ENCODE peak calls at places on chromosome 5, in ten cellular contexts. One of them, this sample, is unnamed.
A peak's percentile ranks its signal among the peaks of the same experiment; 100 is the strongest.

GRCh38 chr5:108531367-108532211 is 149.7 kb upstream of the FBXL17 start:
- DNase-seq in breast epithelium: no peak
- DNase-seq in testis: peak; percentile 15
- DNase-seq in stomach: no peak
- DNase-seq in NB4: no peak
- DNase-seq in tibial nerve: no peak
- DNase-seq in esophagus squamous epithelium: no peak
- DNase-seq in gastrocnemius medialis: no peak
- DNase-seq in GM12891: no peak
- DNase-seq in body of pancreas: no peak
- DNase-seq in this sample: no peak

GRCh38 chr5:179794171-179794570 is 385 bp downstream of the LTC4S start:
- DNase-seq in GM12891: no peak
- DNase-seq in tibial nerve: no peak
- DNase-seq in stomach: no peak
- DNase-seq in esophagus squamous epithelium: no peak
- DNase-seq in breast epithelium: no peak
- DNase-seq in testis: no peak
- DNase-seq in gastrocnemius medialis: no peak
- DNase-seq in body of pancreas: no peak
- DNase-seq in NB4: no peak
- DNase-seq in this sample: no peak

GRCh38 chr5:96024683-96025475 is 63.2 kb upstream of the ELL2 start:
- DNase-seq in tibial nerve: no peak
- DNase-seq in body of pancreas: no peak
- DNase-seq in NB4: no peak
- DNase-seq in breast epithelium: no peak
- DNase-seq in testis: no peak
- DNase-seq in GM12891: no peak
- DNase-seq in stomach: no peak
- DNase-seq in esophagus squamous epithelium: no peak
- DNase-seq in gastrocnemius medialis: no peak
- DNase-seq in this sample: no peak

GRCh38 chr5:67166886-67167285 is 29.7 kb downstream of the CD180 start:
- DNase-seq in breast epithelium: no peak
- DNase-seq in gastrocnemius medialis: no peak
- DNase-seq in tibial nerve: no peak
- DNase-seq in NB4: no peak
- DNase-seq in testis: no peak
- DNase-seq in esophagus squamous epithelium: no peak
- DNase-seq in stomach: no peak
- DNase-seq in body of pancreas: no peak
- DNase-seq in GM12891: no peak
- DNase-seq in this sample: no peak

GRCh38 chr5:40429258-40430111 is 250.2 kb upstream of the PTGER4 start:
- DNase-seq in breast epithelium: no peak
- DNase-seq in GM12891: no peak
- DNase-seq in esophagus squamous epithelium: no peak
- DNase-seq in tibial nerve: no peak
- DNase-seq in gastrocnemius medialis: no peak
- DNase-seq in NB4: peak; percentile 42
- DNase-seq in stomach: no peak
- DNase-seq in body of pancreas: no peak
- DNase-seq in testis: no peak
- DNase-seq in this sample: no peak

GRCh38 chr5:168747987-168748777 is 169.0 kb upstream of the PANK3 start:
- DNase-seq in NB4: peak; percentile 70
- DNase-seq in breast epithelium: no peak
- DNase-seq in GM12891: peak; percentile 70
- DNase-seq in gastrocnemius medialis: no peak
- DNase-seq in tibial nerve: no peak
- DNase-seq in stomach: no peak
- DNase-seq in body of pancreas: no peak
- DNase-seq in esophagus squamous epithelium: no peak
- DNase-seq in testis: peak; percentile 67
- DNase-seq in this sample: peak; percentile 72

GRCh38 chr5:154648706-154649105 is 106.5 kb upstream of the LARP1 start:
- DNase-seq in body of pancreas: peak; percentile 69
- DNase-seq in NB4: peak; percentile 57
- DNase-seq in breast epithelium: no peak
- DNase-seq in tibial nerve: no peak
- DNase-seq in gastrocnemius medialis: peak; percentile 6
- DNase-seq in testis: no peak
- DNase-seq in GM12891: no peak
- DNase-seq in esophagus squamous epithelium: no peak
- DNase-seq in stomach: peak; percentile 67
- DNase-seq in this sample: no peak

GRCh38 chr5:41629897-41630296 is 119.5 kb upstream of the PLCXD3 start:
- DNase-seq in NB4: no peak
- DNase-seq in GM12891: no peak
- DNase-seq in esophagus squamous epithelium: no peak
- DNase-seq in gastrocnemius medialis: no peak
- DNase-seq in stomach: no peak
- DNase-seq in tibial nerve: no peak
- DNase-seq in breast epithelium: no peak
- DNase-seq in testis: no peak
- DNase-seq in body of pancreas: no peak
- DNase-seq in this sample: no peak

GRCh38 chr5:163566678-163567077 is 61.3 kb downstream of the MAT2B start:
- DNase-seq in esophagus squamous epithelium: no peak
- DNase-seq in gastrocnemius medialis: no peak
- DNase-seq in tibial nerve: no peak
- DNase-seq in NB4: no peak
- DNase-seq in breast epithelium: no peak
- DNase-seq in GM12891: no peak
- DNase-seq in testis: no peak
- DNase-seq in stomach: no peak
- DNase-seq in body of pancreas: no peak
- DNase-seq in this sample: no peak

GRCh38 chr5:19739691-19740090 is 248.3 kb downstream of the CDH18 start:
- DNase-seq in body of pancreas: no peak
- DNase-seq in breast epithelium: no peak
- DNase-seq in stomach: no peak
- DNase-seq in NB4: no peak
- DNase-seq in esophagus squamous epithelium: no peak
- DNase-seq in testis: peak; percentile 33
- DNase-seq in GM12891: no peak
- DNase-seq in gastrocnemius medialis: no peak
- DNase-seq in tibial nerve: no peak
- DNase-seq in this sample: no peak

GRCh38 chr5:169350759-169351240 is 49.9 kb upstream of the SLIT3 start:
- DNase-seq in stomach: no peak
- DNase-seq in gastrocnemius medialis: no peak
- DNase-seq in breast epithelium: peak; percentile 55
- DNase-seq in NB4: peak; percentile 41
- DNase-seq in GM12891: no peak
- DNase-seq in testis: no peak
- DNase-seq in esophagus squamous epithelium: no peak
- DNase-seq in body of pancreas: no peak
- DNase-seq in tibial nerve: no peak
- DNase-seq in this sample: peak; percentile 67

GRCh38 chr5:154358410-154359221 is 87.2 kb upstream of the SAP30L start:
- DNase-seq in body of pancreas: no peak
- DNase-seq in GM12891: no peak
- DNase-seq in esophagus squamous epithelium: no peak
- DNase-seq in NB4: peak; percentile 1
- DNase-seq in gastrocnemius medialis: no peak
- DNase-seq in stomach: no peak
- DNase-seq in testis: peak; percentile 23
- DNase-seq in tibial nerve: no peak
- DNase-seq in breast epithelium: no peak
- DNase-seq in this sample: no peak

GRCh38 chr5:151100690-151101089 is 19.9 kb upstream of the TNIP1 start:
- DNase-seq in esophagus squamous epithelium: no peak
- DNase-seq in stomach: no peak
- DNase-seq in testis: no peak
- DNase-seq in body of pancreas: no peak
- DNase-seq in gastrocnemius medialis: no peak
- DNase-seq in NB4: no peak
- DNase-seq in tibial nerve: no peak
- DNase-seq in breast epithelium: no peak
- DNase-seq in GM12891: no peak
- DNase-seq in this sample: no peak

GRCh38 chr5:54867310-54867944 is 118.0 kb downstream of the ESM1 start:
- DNase-seq in body of pancreas: no peak
- DNase-seq in breast epithelium: no peak
- DNase-seq in tibial nerve: no peak
- DNase-seq in stomach: no peak
- DNase-seq in NB4: peak; percentile 55
- DNase-seq in testis: no peak
- DNase-seq in gastrocnemius medialis: no peak
- DNase-seq in GM12891: no peak
- DNase-seq in esophagus squamous epithelium: no peak
- DNase-seq in this sample: peak; percentile 50

GRCh38 chr5:172918421-172919371 is 40.5 kb upstream of the RPL26L1 start:
- DNase-seq in stomach: peak; percentile 90
- DNase-seq in testis: no peak
- DNase-seq in gastrocnemius medialis: no peak
- DNase-seq in breast epithelium: no peak
- DNase-seq in esophagus squamous epithelium: no peak
- DNase-seq in tibial nerve: no peak
- DNase-seq in NB4: no peak
- DNase-seq in body of pancreas: no peak
- DNase-seq in GM12891: no peak
- DNase-seq in this sample: no peak

GRCh38 chr5:81209386-81209785 is 23.7 kb upstream of the CKMT2 start:
- DNase-seq in stomach: no peak
- DNase-seq in body of pancreas: no peak
- DNase-seq in gastrocnemius medialis: no peak
- DNase-seq in breast epithelium: no peak
- DNase-seq in NB4: no peak
- DNase-seq in esophagus squamous epithelium: no peak
- DNase-seq in testis: no peak
- DNase-seq in tibial nerve: no peak
- DNase-seq in GM12891: no peak
- DNase-seq in this sample: no peak

DNA sequence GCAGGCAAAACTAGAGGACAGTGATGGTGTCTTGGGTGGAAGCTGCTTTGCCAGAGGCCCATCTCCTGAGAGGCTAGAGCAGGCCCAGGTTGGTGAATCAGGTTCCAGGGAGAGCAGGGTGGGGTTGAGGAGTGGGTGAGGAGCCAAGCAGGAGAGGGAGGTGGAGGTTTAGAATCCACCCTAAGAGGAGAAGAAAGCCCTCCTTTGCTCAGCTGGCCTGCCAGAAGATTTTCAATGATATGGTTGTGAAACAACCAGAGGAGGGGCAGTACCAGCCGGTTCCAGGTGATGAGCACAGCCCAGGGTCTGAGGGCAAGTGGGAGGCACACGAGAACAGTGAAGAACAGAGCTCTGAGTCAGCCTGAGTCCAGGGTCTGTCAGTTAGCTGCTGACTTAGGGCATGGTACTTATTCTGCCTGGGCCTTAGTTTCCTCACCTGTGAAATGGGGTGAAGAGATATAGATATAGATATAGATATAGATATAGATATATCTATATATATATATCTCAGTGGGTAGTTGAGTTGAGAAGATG is 17.8 kb downstream of the PPARGC1B start:
- DNase-seq in NB4: peak; percentile 35
- DNase-seq in GM12891: no peak
- DNase-seq in body of pancreas: no peak
- DNase-seq in gastrocnemius medialis: no peak
- DNase-seq in tibial nerve: no peak
- DNase-seq in esophagus squamous epithelium: no peak
- DNase-seq in testis: no peak
- DNase-seq in stomach: no peak
- DNase-seq in breast epithelium: no peak
- DNase-seq in this sample: no peak
- TF ChIP-seq POLR2A in NB4: no peak
- TF ChIP-seq POLR2A in GM12891: no peak
- TF ChIP-seq POLR2A in body of pancreas: no peak
- TF ChIP-seq POLR2A in gastrocnemius medialis: no peak
- TF ChIP-seq POLR2A in tibial nerve: no peak
- TF ChIP-seq POLR2A in esophagus squamous epithelium: no peak
- TF ChIP-seq POLR2A in testis: no peak
- TF ChIP-seq POLR2A in stomach: no peak
- TF ChIP-seq POLR2A in breast epithelium: no peak
- TF ChIP-seq POLR2A in this sample: no peak

GRCh38 chr5:146490089-146490843 is 25.7 kb downstream of the GPR151 start:
- DNase-seq in testis: no peak
- DNase-seq in stomach: no peak
- DNase-seq in GM12891: no peak
- DNase-seq in gastrocnemius medialis: no peak
- DNase-seq in body of pancreas: no peak
- DNase-seq in breast epithelium: no peak
- DNase-seq in tibial nerve: no peak
- DNase-seq in NB4: no peak
- DNase-seq in esophagus squamous epithelium: no peak
- DNase-seq in this sample: no peak
- TF ChIP-seq POLR2A in testis: no peak
- TF ChIP-seq POLR2A in stomach: no peak
- TF ChIP-seq POLR2A in GM12891: no peak
- TF ChIP-seq POLR2A in gastrocnemius medialis: no peak
- TF ChIP-seq POLR2A in body of pancreas: no peak
- TF ChIP-seq POLR2A in breast epithelium: no peak
- TF ChIP-seq POLR2A in tibial nerve: no peak
- TF ChIP-seq POLR2A in NB4: no peak
- TF ChIP-seq POLR2A in esophagus squamous epithelium: no peak
- TF ChIP-seq POLR2A in this sample: no peak

DNA sequence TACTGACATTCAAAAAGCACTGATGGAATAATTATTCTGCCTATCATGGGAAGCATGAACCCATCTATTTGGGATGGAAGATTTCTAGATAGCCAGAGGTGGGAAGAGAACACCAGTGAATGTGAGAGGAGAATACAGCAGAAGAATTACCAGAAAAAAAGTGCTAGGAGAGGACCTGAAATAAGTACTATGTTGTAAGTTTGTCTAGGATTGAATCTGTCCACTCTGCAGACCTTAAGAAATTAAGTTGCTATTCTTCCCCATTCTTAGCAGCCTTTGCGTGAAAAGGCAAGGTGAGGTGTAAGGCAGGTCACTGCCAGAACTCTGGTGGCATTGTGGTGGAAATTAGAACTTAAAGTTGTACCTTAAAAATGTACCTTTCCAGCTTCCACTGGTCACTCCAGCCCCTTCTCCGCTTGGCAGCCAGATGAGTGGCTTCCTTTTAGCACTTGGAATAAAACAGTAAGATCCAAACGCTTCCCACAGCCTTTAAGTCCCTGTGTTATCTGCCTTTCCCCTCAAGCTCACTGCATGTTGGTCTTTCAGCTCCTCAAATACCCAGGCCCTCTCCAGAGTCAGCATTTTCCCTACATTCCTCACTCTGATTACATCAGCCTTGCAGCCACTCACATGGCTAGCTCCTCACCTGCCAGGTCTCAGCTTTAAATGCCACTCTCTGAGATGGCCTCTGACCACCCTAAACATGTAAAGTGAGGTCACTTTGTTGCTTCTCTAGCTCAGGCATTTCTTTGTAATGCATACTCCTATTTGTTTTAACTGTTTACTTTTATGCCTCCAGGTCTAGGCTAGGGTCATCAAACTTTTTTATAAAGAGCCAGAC is 253.0 kb downstream of the EPB41L4A start:
- DNase-seq in GM12891: no peak
- DNase-seq in testis: no peak
- DNase-seq in NB4: peak; percentile 19
- DNase-seq in body of pancreas: no peak
- DNase-seq in breast epithelium: no peak
- DNase-seq in gastrocnemius medialis: no peak
- DNase-seq in tibial nerve: no peak
- DNase-seq in esophagus squamous epithelium: no peak
- DNase-seq in stomach: no peak
- DNase-seq in this sample: no peak
- TF ChIP-seq POLR2A in GM12891: no peak
- TF ChIP-seq POLR2A in testis: no peak
- TF ChIP-seq POLR2A in NB4: peak; percentile 12
- TF ChIP-seq POLR2A in body of pancreas: no peak
- TF ChIP-seq POLR2A in breast epithelium: no peak
- TF ChIP-seq POLR2A in gastrocnemius medialis: no peak
- TF ChIP-seq POLR2A in tibial nerve: no peak
- TF ChIP-seq POLR2A in esophagus squamous epithelium: no peak
- TF ChIP-seq POLR2A in stomach: no peak
- TF ChIP-seq POLR2A in this sample: no peak

GRCh38 chr5:100903036-100903887 is at the start of gene ST8SIA4:
- DNase-seq in testis: peak; percentile 73
- DNase-seq in breast epithelium: peak; percentile 55
- DNase-seq in NB4: peak; percentile 96
- DNase-seq in gastrocnemius medialis: peak; percentile 42
- DNase-seq in body of pancreas: peak; percentile 44
- DNase-seq in esophagus squamous epithelium: peak; percentile 83
- DNase-seq in stomach: peak; percentile 81
- DNase-seq in GM12891: peak; percentile 37
- DNase-seq in tibial nerve: peak; percentile 75
- DNase-seq in this sample: peak; percentile 19
- TF ChIP-seq POLR2A in testis: no peak
- TF ChIP-seq POLR2A in breast epithelium: no peak
- TF ChIP-seq POLR2A in NB4: peak; percentile 91
- TF ChIP-seq POLR2A in gastrocnemius medialis: peak; percentile 74
- TF ChIP-seq POLR2A in body of pancreas: no peak
- TF ChIP-seq POLR2A in esophagus squamous epithelium: no peak
- TF ChIP-seq POLR2A in stomach: no peak
- TF ChIP-seq POLR2A in GM12891: peak; percentile 91
- TF ChIP-seq POLR2A in tibial nerve: peak; percentile 59
- TF ChIP-seq POLR2A in this sample: no peak

This sample was measured in H54.